ENCODE peak calls at places on chromosomes 11 and 22, in eight cellular contexts. L is mesendoderm, O is cardiac muscle cell, J is thoracic aorta, H is hepatocyte, D is adrenal gland, E is neural progenitor cell, B is suprapubic skin. T is an unnamed sample. For H3K4me1 and H3K36me3, the result is how much of the 10 kb centered on the place peaks cover.

GRCh38 chr11:128687321-128687720 is 6.6 kb upstream of the FLI1 start:
- DNase-seq in B (no peak), H (no peak), D (peak), J (no peak), L (peak), O (no peak), E (peak), T (no peak)

GRCh38 chr11:2557381-2557780 is 112.6 kb downstream of the KCNQ1 start:
- DNase-seq in H (no peak), L (no peak), O (no peak), D (no peak), J (no peak), B (peak), E (no peak), T (no peak)

GRCh38 chr11:11976476-11977187 is 31.8 kb downstream of the DKK3 start:
- DNase-seq in H (no peak), D (no peak), E (no peak), B (no peak), L (no peak), J (no peak), O (no peak), T (peak)

GRCh38 chr22:38649841-38650522 is 6.2 kb downstream of the FAM227A start:
- DNase-seq in B (no peak), L (no peak), J (no peak), D (no peak), O (no peak), H (no peak), E (no peak), T (no peak)

GRCh38 chr11:76656571-76657081 is 13.9 kb downstream of the LRRC32 start:
- DNase-seq in D (no peak), O (no peak), L (no peak), H (no peak), B (peak), J (no peak), E (no peak), T (peak)

GRCh38 chr11:46051102-46051501 is 70.2 kb downstream of the PHF21A start:
- DNase-seq in L (no peak), D (no peak), O (no peak), J (no peak), B (no peak), E (no peak), H (no peak), T (no peak)

GRCh38 chr22:36763576-36763975 is 12.3 kb downstream of the IFT27 start:
- DNase-seq in E (no peak), H (no peak), D (no peak), L (no peak), O (no peak), J (no peak), B (peak), T (peak)

GRCh38 chr11:22193348-22194051 is 615 bp downstream of the ANO5 start:
- DNase-seq in D (peak), L (peak), B (no peak), H (peak), J (no peak), E (peak), O (peak), T (peak)

GRCh38 chr22:42170946-42171345 is 40.3 kb upstream of the CYP2D6 start:
- DNase-seq in L (no peak), D (no peak), J (no peak), O (no peak), B (no peak), E (no peak), H (no peak), T (no peak)

GRCh38 chr22:23534851-23535717 is 45.0 kb downstream of the IGLL1 start:
- DNase-seq in H (no peak), L (no peak), E (no peak), D (no peak), J (no peak), B (peak), O (no peak), T (no peak)

GRCh38 chr22:25744694-25745093 is 2.7 kb downstream of the MYO18B start:
- DNase-seq in L (no peak), D (no peak), B (no peak), O (no peak), H (no peak), J (no peak), E (no peak), T (no peak)

GRCh38 chr11:74543991-74544390 is 48.4 kb upstream of the POLD3 start:
- DNase-seq in D (no peak), J (no peak), O (no peak), H (peak), B (no peak), E (no peak), L (peak), T (peak)
- H3K4me3 ChIP-seq in D (no peak), J (no peak), O (no peak), H (no peak), B (no peak), E (no peak), L (no peak), T (no peak)

GRCh38 chr22:20591295-20591645 is 83.9 kb downstream of the MED15 start:
- DNase-seq in E (no peak), L (no peak), O (no peak), J (no peak), B (no peak), D (no peak), H (no peak), T (no peak)

GRCh38 chr22:20588843-20589581 is 81.6 kb downstream of the MED15 start:
- DNase-seq in L (no peak), D (no peak), J (no peak), O (no peak), B (no peak), E (no peak), H (no peak), T (no peak)

GRCh38 chr22:20588092-20588842 is 80.9 kb downstream of the MED15 start:
- DNase-seq in H (no peak), B (no peak), L (no peak), J (no peak), E (no peak), O (no peak), D (no peak), T (no peak)

GRCh38 chr22:20590477-20591294 is 83.3 kb downstream of the MED15 start:
- DNase-seq in D (no peak), B (no peak), O (no peak), H (no peak), E (no peak), J (no peak), L (no peak), T (no peak)

GRCh38 chr22:20589614-20590476 is 82.4 kb downstream of the MED15 start:
- DNase-seq in H (no peak), D (no peak), O (no peak), L (no peak), J (no peak), B (no peak), E (no peak), T (no peak)
- H3K4me1 ChIP-seq in H (under half), D (under half), O (under half), L (under half), J (under half), B (half or more), E (under half), T (under half)

DNA sequence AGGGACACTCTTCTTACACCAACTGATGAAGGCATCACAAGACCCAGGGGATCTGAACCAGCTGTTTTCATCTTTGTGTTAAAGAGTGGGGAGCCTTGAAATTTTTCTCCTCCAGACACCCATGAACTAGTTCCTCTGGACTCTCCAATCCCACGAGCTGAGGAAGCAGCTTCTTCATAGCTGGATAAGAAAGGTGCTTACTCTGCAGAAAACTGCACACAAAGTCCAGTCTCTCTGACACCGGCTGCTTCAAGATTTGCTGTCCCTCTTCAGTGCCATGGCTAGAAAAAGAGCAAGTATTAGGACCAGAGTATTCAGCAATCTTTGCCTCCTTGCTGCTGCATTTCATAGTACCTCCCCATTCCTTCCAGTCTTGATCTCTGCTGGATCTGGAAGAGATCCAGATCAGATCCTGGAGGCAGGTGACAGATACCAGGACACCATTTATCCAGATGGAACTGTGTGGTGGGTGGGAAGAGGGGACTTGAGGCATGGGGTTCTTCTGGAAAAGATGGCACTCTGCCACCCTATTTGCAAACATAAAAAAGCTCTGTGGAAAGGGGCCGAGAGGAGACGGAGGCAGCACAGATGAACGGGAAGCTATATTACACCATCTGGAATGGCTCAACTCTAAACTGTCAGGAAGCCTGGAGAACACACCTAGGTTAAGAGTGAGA is 25.5 kb downstream of the IL18BP start:
- DNase-seq in O (no peak), H (no peak), B (no peak), J (no peak), E (no peak), L (no peak), D (no peak), T (no peak)
- H3K36me3 ChIP-seq in O (half or more), H (under half), B (half or more), J (half or more), E (under half), L (under half), D (half or more), T (half or more)

DNA sequence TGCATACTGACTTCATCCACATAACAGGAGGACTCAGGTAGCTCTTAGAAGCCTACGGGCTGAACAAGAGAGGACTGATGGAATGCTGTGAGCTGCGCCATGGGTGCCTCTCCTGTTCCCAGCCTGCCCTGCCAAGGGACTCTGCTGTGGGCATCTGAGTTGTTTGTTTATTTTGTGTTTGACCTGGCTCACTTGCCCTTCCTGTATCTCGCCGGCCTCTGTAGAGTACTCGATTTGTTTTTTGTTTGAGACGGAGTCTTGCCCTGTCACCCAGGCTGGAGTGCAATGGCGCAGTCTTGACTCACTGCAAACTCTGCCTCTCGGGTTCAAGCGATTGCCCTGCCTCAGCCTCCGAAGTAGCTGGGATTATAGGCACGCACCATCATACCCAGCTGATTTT is 1.8 kb downstream of the TTC38 start:
- DNase-seq in J (no peak), E (no peak), H (no peak), D (no peak), B (peak), L (no peak), O (no peak), T (peak)
- H3K4me3 ChIP-seq in J (no peak), E (no peak), H (no peak), D (no peak), B (no peak), L (no peak), O (no peak), T (peak)

T was measured in stomach.